ENCODE peak calls at places on chromosome 3, in six cellular contexts. One of them, this sample, is unnamed.

GRCh38 chr3:54891540-54891897 is 36.3 kb downstream of the LRTM1 start:
- DNase-seq in CD8-positive, alpha-beta memory T cell: no peak
- DNase-seq in T47D: peak
- DNase-seq in stimulated activated naive B cell treated with anti-CD40 and anti-IgM and Interleukin-4, amounts not matched to agents 10 μg/mL and 1 μg/mL and 100 μg/mL, for 72 hours: no peak
- DNase-seq in A172: peak
- DNase-seq in naive thymus-derived CD8-positive, alpha-beta T cell: no peak
- DNase-seq in this sample: no peak

GRCh38 chr3:99938270-99938955 is 120.8 kb downstream of the CMSS1 start:
- DNase-seq in CD8-positive, alpha-beta memory T cell: no peak
- DNase-seq in T47D: no peak
- DNase-seq in stimulated activated naive B cell treated with anti-CD40 and anti-IgM and Interleukin-4, amounts not matched to agents 10 μg/mL and 1 μg/mL and 100 μg/mL, for 72 hours: no peak
- DNase-seq in A172: no peak
- DNase-seq in naive thymus-derived CD8-positive, alpha-beta T cell: no peak
- DNase-seq in this sample: no peak

GRCh38 chr3:50583897-50584296 is 14.6 kb downstream of the HEMK1 start:
- DNase-seq in CD8-positive, alpha-beta memory T cell: no peak
- DNase-seq in T47D: no peak
- DNase-seq in stimulated activated naive B cell treated with anti-CD40 and anti-IgM and Interleukin-4, amounts not matched to agents 10 μg/mL and 1 μg/mL and 100 μg/mL, for 72 hours: no peak
- DNase-seq in A172: no peak
- DNase-seq in naive thymus-derived CD8-positive, alpha-beta T cell: no peak
- DNase-seq in this sample: no peak

GRCh38 chr3:24598691-24599090 is 104.0 kb upstream of the THRB start:
- DNase-seq in CD8-positive, alpha-beta memory T cell: no peak
- DNase-seq in T47D: no peak
- DNase-seq in stimulated activated naive B cell treated with anti-CD40 and anti-IgM and Interleukin-4, amounts not matched to agents 10 μg/mL and 1 μg/mL and 100 μg/mL, for 72 hours: no peak
- DNase-seq in A172: peak
- DNase-seq in naive thymus-derived CD8-positive, alpha-beta T cell: no peak
- DNase-seq in this sample: no peak

GRCh38 chr3:12901631-12902045 is 60.3 kb upstream of the RPL32 start:
- DNase-seq in CD8-positive, alpha-beta memory T cell: no peak
- DNase-seq in T47D: no peak
- DNase-seq in stimulated activated naive B cell treated with anti-CD40 and anti-IgM and Interleukin-4, amounts not matched to agents 10 μg/mL and 1 μg/mL and 100 μg/mL, for 72 hours: peak
- DNase-seq in A172: no peak
- DNase-seq in naive thymus-derived CD8-positive, alpha-beta T cell: no peak
- DNase-seq in this sample: no peak

GRCh38 chr3:188345223-188345622 is 191.3 kb downstream of the LPP start:
- DNase-seq in CD8-positive, alpha-beta memory T cell: no peak
- DNase-seq in T47D: no peak
- DNase-seq in stimulated activated naive B cell treated with anti-CD40 and anti-IgM and Interleukin-4, amounts not matched to agents 10 μg/mL and 1 μg/mL and 100 μg/mL, for 72 hours: no peak
- DNase-seq in A172: peak
- DNase-seq in naive thymus-derived CD8-positive, alpha-beta T cell: no peak
- DNase-seq in this sample: no peak

GRCh38 chr3:35789039-35789438 is 149.7 kb downstream of the ARPP21 start:
- DNase-seq in CD8-positive, alpha-beta memory T cell: no peak
- DNase-seq in T47D: no peak
- DNase-seq in stimulated activated naive B cell treated with anti-CD40 and anti-IgM and Interleukin-4, amounts not matched to agents 10 μg/mL and 1 μg/mL and 100 μg/mL, for 72 hours: no peak
- DNase-seq in A172: no peak
- DNase-seq in naive thymus-derived CD8-positive, alpha-beta T cell: no peak
- DNase-seq in this sample: no peak

GRCh38 chr3:174060431-174060830 is 662.9 kb downstream of the NLGN1 start:
- DNase-seq in CD8-positive, alpha-beta memory T cell: no peak
- DNase-seq in T47D: no peak
- DNase-seq in stimulated activated naive B cell treated with anti-CD40 and anti-IgM and Interleukin-4, amounts not matched to agents 10 μg/mL and 1 μg/mL and 100 μg/mL, for 72 hours: no peak
- DNase-seq in A172: no peak
- DNase-seq in naive thymus-derived CD8-positive, alpha-beta T cell: no peak
- DNase-seq in this sample: no peak

GRCh38 chr3:18389108-18389733 is 35.9 kb downstream of the SATB1 start:
- DNase-seq in CD8-positive, alpha-beta memory T cell: no peak
- DNase-seq in T47D: peak
- DNase-seq in stimulated activated naive B cell treated with anti-CD40 and anti-IgM and Interleukin-4, amounts not matched to agents 10 μg/mL and 1 μg/mL and 100 μg/mL, for 72 hours: no peak
- DNase-seq in A172: peak
- DNase-seq in naive thymus-derived CD8-positive, alpha-beta T cell: no peak
- DNase-seq in this sample: peak

GRCh38 chr3:172391592-172392302 is 56.5 kb downstream of the GHSR start:
- DNase-seq in CD8-positive, alpha-beta memory T cell: no peak
- DNase-seq in T47D: no peak
- DNase-seq in stimulated activated naive B cell treated with anti-CD40 and anti-IgM and Interleukin-4, amounts not matched to agents 10 μg/mL and 1 μg/mL and 100 μg/mL, for 72 hours: no peak
- DNase-seq in A172: no peak
- DNase-seq in naive thymus-derived CD8-positive, alpha-beta T cell: no peak
- DNase-seq in this sample: no peak

GRCh38 chr3:169052465-169053302 is 610.8 kb downstream of the MECOM start:
- DNase-seq in CD8-positive, alpha-beta memory T cell: no peak
- DNase-seq in T47D: no peak
- DNase-seq in stimulated activated naive B cell treated with anti-CD40 and anti-IgM and Interleukin-4, amounts not matched to agents 10 μg/mL and 1 μg/mL and 100 μg/mL, for 72 hours: no peak
- DNase-seq in A172: no peak
- DNase-seq in naive thymus-derived CD8-positive, alpha-beta T cell: no peak
- DNase-seq in this sample: no peak

GRCh38 chr3:14948609-14949038 is 1.2 kb downstream of the NR2C2 start:
- DNase-seq in CD8-positive, alpha-beta memory T cell: no peak
- DNase-seq in T47D: no peak
- DNase-seq in stimulated activated naive B cell treated with anti-CD40 and anti-IgM and Interleukin-4, amounts not matched to agents 10 μg/mL and 1 μg/mL and 100 μg/mL, for 72 hours: no peak
- DNase-seq in A172: no peak
- DNase-seq in naive thymus-derived CD8-positive, alpha-beta T cell: no peak
- DNase-seq in this sample: no peak

GRCh38 chr3:97823503-97824004 is 1.7 kb downstream of the CRYBG3 start:
- DNase-seq in CD8-positive, alpha-beta memory T cell: no peak
- DNase-seq in T47D: no peak
- DNase-seq in stimulated activated naive B cell treated with anti-CD40 and anti-IgM and Interleukin-4, amounts not matched to agents 10 μg/mL and 1 μg/mL and 100 μg/mL, for 72 hours: no peak
- DNase-seq in A172: no peak
- DNase-seq in naive thymus-derived CD8-positive, alpha-beta T cell: no peak
- DNase-seq in this sample: no peak